ENCODE peak calls at places on chromosome 11, in six cellular contexts. S is SK-N-SH, V is breast epithelium, R is sigmoid colon, Z is fibroblast of lung, P is pancreas. C is an unnamed sample.

GRCh38 chr11:45158210-45158644 is 11.8 kb downstream of the PRDM11 start:
- DNase-seq in Z (no peak), S (peak; percentile 72), P (peak; percentile 56), V (peak; percentile 46), R (peak; percentile 72), C (peak; percentile 44)

GRCh38 chr11:112822478-112823274 is 138.5 kb upstream of the NCAM1 start:
- DNase-seq in S (no peak), P (no peak), Z (peak; percentile 20), V (no peak), R (no peak), C (no peak)

GRCh38 chr11:115760528-115760837 is 256.3 kb upstream of the CADM1 start:
- DNase-seq in S (no peak), R (peak; percentile 65), P (no peak), Z (no peak), V (no peak), C (no peak)

GRCh38 chr11:132258865-132259264 is 888.5 kb downstream of the NTM start:
- DNase-seq in P (no peak), S (no peak), Z (peak; percentile 77), R (no peak), V (no peak), C (no peak)

GRCh38 chr11:72111300-72111699 is 1.2 kb downstream of the ANAPC15 start:
- DNase-seq in V (no peak), R (no peak), P (no peak), Z (no peak), S (no peak), C (no peak)

GRCh38 chr11:84825140-84825539 is 802.0 kb downstream of the DLG2 start:
- DNase-seq in S (no peak), R (no peak), Z (no peak), V (no peak), P (no peak), C (no peak)

GRCh38 chr11:27205779-27206549 is 157.1 kb downstream of the CCDC34 start:
- DNase-seq in S (no peak), R (no peak), Z (no peak), V (no peak), P (no peak), C (no peak)

GRCh38 chr11:69950120-69950519 is 128.0 kb upstream of the ANO1 start:
- DNase-seq in S (peak; percentile 58), Z (no peak), R (no peak), V (no peak), P (peak; percentile 37), C (peak; percentile 18)

GRCh38 chr11:103397369-103397768 is 288.1 kb downstream of the DYNC2H1 start:
- DNase-seq in R (no peak), Z (peak; percentile 11), S (no peak), V (no peak), P (no peak), C (no peak)

GRCh38 chr11:134579709-134580634 is 167.9 kb upstream of the B3GAT1 start:
- DNase-seq in P (no peak), R (peak; percentile 27), Z (no peak), S (peak; percentile 67), V (peak; percentile 50), C (peak; percentile 33)

GRCh38 chr11:35303596-35304392 is 115.6 kb downstream of the SLC1A2 start:
- DNase-seq in Z (peak; percentile 59), S (no peak), V (no peak), P (no peak), R (peak; percentile 94), C (peak; percentile 50)

GRCh38 chr11:116093065-116093464 is 588.9 kb upstream of the CADM1 start:
- DNase-seq in P (no peak), S (no peak), R (no peak), Z (no peak), V (no peak), C (no peak)

GRCh38 chr11:2300290-2300935 is 1.3 kb downstream of the C11orf21 start:
- DNase-seq in Z (no peak), P (no peak), S (no peak), R (no peak), V (peak; percentile 50), C (no peak)
- H3K4me1 ChIP-seq in Z (no peaks in the 10 kb centered on the region), P (no peaks in the 10 kb centered on the region), S (peaks cover under 1% of the 10 kb centered on the region), R (peaks cover 37% of the 10 kb centered on the region), V (no peaks in the 10 kb centered on the region), C (no peaks in the 10 kb centered on the region)

GRCh38 chr11:65111537-65112225 is at the start of gene TM7SF2:
- DNase-seq in V (peak; percentile 97), R (peak; percentile 98), Z (peak; percentile 88), P (peak; percentile 95), S (peak; percentile 98), C (peak; percentile 98)
- H3K4me3 ChIP-seq in V (peak within 1 kb of the TSS; percentile 57), R (peak within 1 kb of the TSS; percentile 49), Z (peak within 1 kb of the TSS; percentile 65), P (peak within 1 kb of the TSS; percentile 51), S (peak within 1 kb of the TSS; percentile 83), C (peak within 1 kb of the TSS; percentile 54)

DNA sequence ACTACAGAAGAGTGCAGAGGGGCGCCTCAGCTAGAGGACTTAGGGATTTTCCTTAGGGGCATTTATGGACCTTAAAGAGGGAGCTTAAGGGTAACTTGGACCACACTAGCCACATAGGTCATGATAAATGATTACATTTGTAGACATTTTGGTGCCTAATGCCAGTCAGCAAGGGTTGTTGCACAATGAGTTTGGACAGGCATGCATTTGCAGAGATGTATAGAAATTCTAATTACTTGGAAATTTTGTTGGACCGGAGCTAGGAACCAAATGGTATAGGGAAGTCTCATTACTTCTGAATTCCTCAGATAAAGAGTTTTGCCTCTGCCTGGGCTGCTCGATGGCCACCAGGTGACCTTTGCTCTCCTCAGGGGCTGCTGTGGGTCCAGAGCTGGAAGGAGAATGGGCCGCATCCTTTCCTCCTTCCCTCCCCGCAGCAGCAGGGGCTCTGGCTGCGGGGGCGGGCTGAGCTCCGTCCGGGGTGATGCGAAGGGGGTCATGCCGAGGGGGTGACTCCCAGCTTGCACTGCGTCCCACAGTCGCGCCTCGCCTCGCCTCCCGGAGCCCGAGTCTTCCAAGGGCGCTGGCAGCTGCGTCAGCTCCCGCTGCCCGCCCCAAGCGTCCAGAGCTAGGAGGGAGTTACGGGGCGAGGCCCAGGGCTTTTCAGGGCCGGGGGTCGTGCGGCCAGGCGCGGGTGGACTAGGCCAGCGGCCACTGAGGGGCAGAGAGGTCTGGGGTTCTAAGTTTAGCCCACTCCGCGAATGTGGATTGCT is 20.2 kb upstream of the MALAT1 start:
- DNase-seq in S (no peak), V (peak; percentile 59), R (peak; percentile 89), P (peak; percentile 76), Z (peak; percentile 70), C (peak; percentile 61)
- TF ChIP-seq CTCF in S (no peak), V (no peak), R (no peak), P (no peak), Z (no peak), C (no peak)

DNA sequence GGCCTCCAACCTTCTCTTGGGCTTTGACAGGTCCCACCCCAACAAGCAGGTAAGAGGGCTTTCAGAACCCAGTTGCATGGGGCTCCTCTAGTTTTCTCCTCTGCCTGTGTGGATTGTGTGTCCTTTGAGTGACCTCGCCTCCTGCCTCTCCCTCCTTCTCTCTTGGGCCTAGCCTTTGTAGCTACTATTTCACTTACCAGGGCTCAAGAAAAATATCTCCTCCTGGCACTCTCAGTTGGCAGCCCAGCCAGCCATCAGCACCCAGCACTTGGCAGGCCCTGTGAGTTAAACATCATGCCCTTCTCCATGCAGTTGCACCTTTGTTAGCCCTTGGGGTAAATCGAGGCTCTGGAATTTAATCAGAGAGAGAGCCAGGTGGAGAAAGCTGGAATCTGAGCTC is 35.4 kb upstream of the SORL1-AS1 start:
- DNase-seq in P (no peak), V (no peak), Z (no peak), R (no peak), S (no peak), C (no peak)
- H3K4me1 ChIP-seq in P (no peaks in the 10 kb centered on the region), V (no peaks in the 10 kb centered on the region), Z (no peaks in the 10 kb centered on the region), R (peaks cover 13% of the 10 kb centered on the region), S (no peaks in the 10 kb centered on the region), C (no peaks in the 10 kb centered on the region)

DNA sequence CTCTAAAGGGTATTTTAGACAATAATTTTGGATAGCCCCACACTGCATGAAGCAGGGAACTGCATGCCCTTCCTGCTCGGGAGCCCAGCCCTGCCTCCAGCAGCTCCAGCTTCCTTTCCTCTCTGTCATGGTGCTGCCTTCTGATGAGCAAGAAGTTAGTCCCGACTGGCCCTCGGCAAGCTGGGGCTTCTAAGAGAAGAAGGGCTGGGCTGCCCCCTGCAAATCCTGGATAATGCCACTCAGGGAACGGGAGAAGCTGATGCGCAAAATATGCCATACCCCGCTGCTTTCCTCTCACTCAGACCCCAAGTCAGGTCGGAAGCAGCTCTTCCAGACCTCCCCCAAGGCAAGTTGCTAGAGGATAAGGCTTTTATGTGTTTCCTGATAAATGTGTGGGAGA is 296.3 kb downstream of the ETS1 start:
- DNase-seq in V (no peak), P (no peak), R (no peak), Z (no peak), S (peak; percentile 11), C (no peak)
- H3K4me3 ChIP-seq in V (peak overlapping the region; percentile 29), P (no peak overlapping the region), R (no peak overlapping the region), Z (no peak overlapping the region), S (no peak overlapping the region), C (no peak overlapping the region)

DNA sequence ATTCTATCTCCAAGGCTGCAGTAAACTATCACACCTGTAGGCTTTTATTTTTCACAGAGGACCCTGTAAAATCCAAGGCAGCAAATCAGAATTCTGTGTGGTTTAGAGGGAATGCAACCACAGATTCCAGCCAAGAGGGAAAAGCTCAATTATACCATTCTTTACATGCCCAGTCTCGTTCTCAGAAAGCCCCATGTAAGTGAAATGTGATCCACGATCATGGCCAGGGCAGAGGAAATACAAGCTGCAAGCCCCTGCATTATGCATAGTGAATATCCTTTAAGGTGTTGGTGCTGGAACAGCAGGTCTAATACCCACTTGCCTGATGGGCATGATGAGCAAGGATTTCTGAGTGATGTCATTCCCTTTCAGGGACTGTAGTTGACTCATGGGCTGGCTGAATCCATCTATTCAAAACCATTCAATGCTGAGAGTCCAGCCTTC is 198.7 kb upstream of the MTMR2 start:
- DNase-seq in Z (peak; percentile 74), S (no peak), P (no peak), V (no peak), R (no peak), C (no peak)
- TF ChIP-seq CTCF in Z (no peak), S (peak; percentile 24), P (no peak), V (peak; percentile 41), R (no peak), C (no peak)

GRCh38 chr11:68546555-68546954 is 86.0 kb downstream of the PPP6R3 start:
- DNase-seq in S (no peak), R (no peak), P (no peak), V (no peak), Z (peak; percentile 45), C (no peak)

GRCh38 chr11:68542617-68543016 is 82.1 kb downstream of the PPP6R3 start:
- DNase-seq in R (peak; percentile 83), S (no peak), V (no peak), Z (peak; percentile 95), P (no peak), C (no peak)

GRCh38 chr11:68545796-68546195 is 85.2 kb downstream of the PPP6R3 start:
- DNase-seq in V (no peak), R (no peak), Z (no peak), S (no peak), P (no peak), C (no peak)

GRCh38 chr11:68543594-68543993 is 83.0 kb downstream of the PPP6R3 start:
- DNase-seq in V (no peak), Z (no peak), P (no peak), S (no peak), R (no peak), C (no peak)

DNA sequence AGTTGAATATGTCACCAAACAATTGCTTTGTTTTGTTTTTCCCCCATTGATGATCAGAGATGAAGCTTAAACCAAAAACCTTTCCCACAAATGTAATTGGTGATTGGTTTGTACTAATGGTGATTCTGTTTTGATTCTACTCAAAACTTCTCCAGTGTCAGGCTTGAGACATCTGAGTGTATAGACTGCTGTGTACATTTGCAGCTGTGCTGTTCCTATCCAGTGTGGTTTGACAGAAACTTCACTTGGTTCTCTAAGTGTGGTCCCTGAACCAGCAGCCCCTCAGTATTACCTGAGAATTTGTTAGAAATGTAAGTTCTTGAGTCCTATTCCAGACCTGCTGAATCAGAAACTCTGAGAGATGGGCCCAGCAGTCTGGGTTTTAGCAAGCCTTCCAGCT is 84.8 kb downstream of the PPP6R3 start:
- DNase-seq in P (no peak), R (no peak), V (no peak), Z (no peak), S (no peak), C (no peak)
- H3K4me1 ChIP-seq in P (no peaks in the 10 kb centered on the region), R (peaks cover 56% of the 10 kb centered on the region), V (no peaks in the 10 kb centered on the region), Z (peaks cover 11% of the 10 kb centered on the region), S (peaks cover 17% of the 10 kb centered on the region), C (peaks cover 37% of the 10 kb centered on the region)